ENCODE peak calls at places on chromosomes 1 and 21, in seven cellular contexts. D is left ventricle myocardium inferior, Z is HEK293T, A is H4, E is GM19239, P is H54, V is stomach. X is an unnamed sample.

GRCh38 chr1:181638004-181638403 is 154.7 kb downstream of the CACNA1E start:
- DNase-seq in D (no peak), Z (no peak), A (no peak), E (no peak), P (no peak), V (no peak), X (no peak)

GRCh38 chr1:41152622-41153044 is 89.5 kb downstream of the SCMH1 start:
- DNase-seq in D (no peak), Z (no peak), A (peak), E (no peak), P (peak), V (no peak), X (no peak)

GRCh38 chr21:38921511-38922215 is 115.9 kb downstream of the ETS2 start:
- DNase-seq in D (no peak), Z (no peak), A (no peak), E (no peak), P (no peak), V (no peak), X (no peak)

GRCh38 chr1:226519741-226520598 is 28.6 kb upstream of the STUM start:
- DNase-seq in D (no peak), Z (peak), A (no peak), E (no peak), P (no peak), V (no peak), X (no peak)

GRCh38 chr1:112397051-112397471 is 1.0 kb downstream of the CTTNBP2NL start:
- DNase-seq in D (no peak), Z (no peak), A (no peak), E (no peak), P (no peak), V (no peak), X (no peak)

GRCh38 chr1:183023601-183024351 is 556 bp downstream of the LAMC1 start:
- DNase-seq in D (peak), Z (peak), A (peak), E (peak), P (peak), V (peak), X (peak)

GRCh38 chr1:224616761-224617409 is 768 bp downstream of the CNIH3 start:
- DNase-seq in D (no peak), Z (no peak), A (no peak), E (no peak), P (no peak), V (no peak), X (peak)

GRCh38 chr21:38346286-38346685 is 89.5 kb downstream of the KCNJ15 start:
- DNase-seq in D (no peak), Z (no peak), A (no peak), E (no peak), P (no peak), V (no peak), X (no peak)

GRCh38 chr1:159282118-159282517 is 20.0 kb upstream of the FCER1A start:
- DNase-seq in D (no peak), Z (no peak), A (no peak), E (no peak), P (no peak), V (no peak), X (no peak)

GRCh38 chr1:230040440-230040839 is 26.6 kb upstream of the GALNT2 start:
- DNase-seq in D (no peak), Z (no peak), A (no peak), E (no peak), P (no peak), V (no peak), X (no peak)

GRCh38 chr1:25971044-25971881 is 26.6 kb downstream of the PAFAH2 start:
- DNase-seq in D (no peak), Z (no peak), A (no peak), E (peak), P (no peak), V (no peak), X (peak)